ENCODE peak calls at places on chromosomes 2 and 18, in six cellular contexts. T is AG04450, W is thoracic aorta, X is choroid plexus epithelial cell, U is CD14-positive monocyte, J is body of pancreas. G is an unnamed sample.

GRCh38 chr18:23377669-23378469 is 75.2 kb upstream of the RIOK3 start:
- DNase-seq in T (peak; percentile 54), U (no peak), W (no peak), J (no peak), X (peak; percentile 93), G (no peak)

GRCh38 chr2:150487537-150488429 is at the start of gene RND3:
- DNase-seq in W (peak; percentile 93), T (peak; percentile 99), U (no peak), X (peak; percentile 99), J (peak; percentile 97), G (peak; percentile 96)

GRCh38 chr2:127324635-127325034 is 30.7 kb upstream of the ERCC3 start:
- DNase-seq in W (no peak), U (no peak), T (peak; percentile 34), J (peak; percentile 21), X (peak; percentile 81), G (no peak)

GRCh38 chr2:189142893-189143759 is 36.4 kb downstream of the COL5A2 start:
- DNase-seq in X (peak; percentile 52), W (no peak), U (no peak), J (peak; percentile 59), T (no peak), G (no peak)

GRCh38 chr18:26710460-26711096 is 154.9 kb downstream of the AQP4 start:
- DNase-seq in U (peak; percentile 58), J (no peak), X (no peak), T (no peak), W (no peak), G (no peak)

GRCh38 chr2:120499784-120500495 is 154.0 kb downstream of the INHBB start:
- DNase-seq in W (no peak), J (no peak), X (no peak), U (no peak), T (no peak), G (peak; percentile 63)

GRCh38 chr2:14843507-14844204 is 211.1 kb downstream of the LRATD1 start:
- DNase-seq in X (no peak), J (no peak), U (no peak), T (no peak), W (no peak), G (no peak)

GRCh38 chr2:143901185-143901842 is 618.6 kb downstream of the ZEB2 start:
- DNase-seq in X (peak; percentile 87), U (no peak), T (peak; percentile 60), J (no peak), W (no peak), G (no peak)

GRCh38 chr2:43877782-43878464 is 39.2 kb downstream of the ABCG8 start:
- DNase-seq in T (peak; percentile 16), W (no peak), U (no peak), J (peak; percentile 85), X (peak; percentile 80), G (no peak)

GRCh38 chr18:51151568-51152511 is 45.6 kb downstream of the MEX3C start:
- DNase-seq in W (no peak), T (no peak), U (no peak), J (no peak), X (no peak), G (no peak)

GRCh38 chr2:97996679-97997078 is 931 bp upstream of the TMEM131 start:
- DNase-seq in T (no peak), U (no peak), W (no peak), X (no peak), J (peak; percentile 6), G (no peak)

GRCh38 chr2:871926-872680 is 78.5 kb upstream of the SNTG2 start:
- DNase-seq in W (no peak), X (no peak), J (no peak), U (no peak), T (no peak), G (peak; percentile 81)

GRCh38 chr2:79960035-79960725 is 344.4 kb downstream of the LRRTM1 start:
- DNase-seq in J (no peak), U (no peak), T (no peak), X (no peak), W (no peak), G (no peak)

GRCh38 chr2:17179145-17179808 is 339.0 kb downstream of the RAD51AP2 start:
- DNase-seq in U (no peak), W (no peak), J (no peak), X (no peak), T (no peak), G (no peak)

GRCh38 chr2:48471048-48471474 is 58.9 kb upstream of the STON1 start:
- DNase-seq in J (no peak), W (no peak), T (no peak), X (peak; percentile 89), U (no peak), G (no peak)

GRCh38 chr2:121777699-121778058 is 22.2 kb downstream of the TSN start:
- DNase-seq in W (no peak), X (peak; percentile 69), T (peak; percentile 26), U (no peak), J (no peak), G (no peak)

GRCh38 chr2:239739206-239739605 is 285.9 kb downstream of the NDUFA10 start:
- DNase-seq in J (no peak), T (no peak), U (no peak), X (no peak), W (no peak), G (peak; percentile 51)

GRCh38 chr18:70380915-70381896 is 92.4 kb downstream of the SOCS6 start:
- DNase-seq in T (no peak), J (peak; percentile 72), W (no peak), X (no peak), U (no peak), G (no peak)

GRCh38 chr2:165376571-165376975 is 92.9 kb upstream of the CSRNP3 start:
- DNase-seq in U (no peak), J (no peak), X (no peak), W (no peak), T (no peak), G (no peak)

GRCh38 chr2:202171246-202171833 is 67.1 kb downstream of the SUMO1 start:
- DNase-seq in U (no peak), J (no peak), X (no peak), T (no peak), W (no peak), G (no peak)

GRCh38 chr2:113219889-113220641 is 46.3 kb downstream of the PSD4 start:
- DNase-seq in X (peak; percentile 58), U (peak; percentile 76), T (no peak), W (no peak), J (peak; percentile 65), G (no peak)

GRCh38 chr18:59042477-59042842 is 97.2 kb upstream of the SEC11C start:
- DNase-seq in W (no peak), X (no peak), U (no peak), J (no peak), T (no peak), G (no peak)

GRCh38 chr18:905307-905947 is 756 bp downstream of the ADCYAP1 start:
- DNase-seq in U (no peak), X (no peak), J (no peak), W (no peak), T (no peak), G (no peak)

GRCh38 chr18:63440219-63440618 is 17.9 kb upstream of the VPS4B start:
- DNase-seq in T (no peak), X (no peak), U (no peak), J (no peak), W (no peak), G (no peak)

GRCh38 chr18:80188643-80189010 is 58.7 kb downstream of the PARD6G start:
- DNase-seq in U (no peak), X (no peak), J (no peak), T (no peak), W (no peak), G (no peak)

GRCh38 chr2:10798783-10799182 is 13.8 kb downstream of the PDIA6 start:
- DNase-seq in U (no peak), J (no peak), W (no peak), X (no peak), T (no peak), G (no peak)
- TF ChIP-seq CTCF in U (no peak), J (no peak), W (no peak), X (peak; percentile 30), T (no peak), G (peak; percentile 42)

GRCh38 chr2:74197983-74198460 is 393 bp upstream of the MTHFD2 start:
- DNase-seq in J (no peak), U (no peak), X (no peak), T (no peak), W (no peak), G (no peak)

GRCh38 chr2:74198461-74199274 is at the start of gene MTHFD2:
- DNase-seq in X (peak; percentile 99), W (peak; percentile 88), J (peak; percentile 97), T (peak; percentile 94), U (peak; percentile 94), G (peak; percentile 98)

GRCh38 chr2:74201196-74201595 is 2.8 kb downstream of the MTHFD2 start:
- DNase-seq in X (no peak), W (no peak), T (no peak), J (no peak), U (no peak), G (no peak)

GRCh38 chr2:74199871-74200305 is 1.5 kb downstream of the MTHFD2 start:
- DNase-seq in U (no peak), W (no peak), J (no peak), X (peak; percentile 41), T (no peak), G (no peak)

GRCh38 chr2:74199275-74199701 is 873 bp downstream of the MTHFD2 start:
- DNase-seq in W (peak; percentile 67), T (no peak), U (no peak), J (no peak), X (no peak), G (no peak)
- TF ChIP-seq CTCF in W (no peak), T (no peak), U (peak; percentile 52), J (no peak), X (no peak), G (no peak)

GRCh38 chr2:12063210-12063609 is 316.8 kb downstream of the LPIN1 start:
- DNase-seq in U (no peak), W (no peak), T (no peak), J (no peak), X (no peak), G (no peak)
- TF ChIP-seq CTCF in U (no peak), W (no peak), T (no peak), J (no peak), X (no peak), G (no peak)

GRCh38 chr2:128755693-128756371 is 437.2 kb upstream of the HS6ST1 start:
- DNase-seq in J (peak; percentile 69), X (no peak), W (no peak), T (no peak), U (no peak), G (no peak)
- TF ChIP-seq CTCF in J (no peak), X (no peak), W (no peak), T (no peak), U (peak; percentile 34), G (peak; percentile 47)